ENCODE peak calls at places on chromosome 6, in six cellular contexts. J is endodermal cell, C is choroid plexus epithelial cell, R is breast epithelium, T is ascending aorta, Z is omental fat pad. G is an unnamed sample.

GRCh38 chr6:75488026-75488425 is 5.6 kb downstream of the FILIP1 start:
- DNase-seq in Z (no peak), R (no peak), J (no peak), C (peak), T (no peak), G (peak)

GRCh38 chr6:14857501-14857900 is 388.4 kb upstream of the JARID2 start:
- DNase-seq in C (no peak), J (no peak), T (peak), R (no peak), Z (no peak), G (no peak)

GRCh38 chr6:14270925-14271791 is 153.6 kb downstream of the CD83 start:
- DNase-seq in T (peak), J (peak), C (peak), R (no peak), Z (no peak), G (no peak)

GRCh38 chr6:35590622-35591066 is 77.9 kb upstream of the TULP1 start:
- DNase-seq in C (peak), J (no peak), R (no peak), T (no peak), Z (no peak), G (peak)

GRCh38 chr6:219641-220198 is 72.6 kb upstream of the DUSP22 start:
- DNase-seq in J (peak), T (peak), C (peak), R (no peak), Z (no peak), G (peak)

GRCh38 chr6:50610562-50610961 is 102.8 kb upstream of the TFAP2D start:
- DNase-seq in J (no peak), Z (no peak), C (no peak), R (no peak), T (no peak), G (no peak)

GRCh38 chr6:41147917-41148316 is 6.2 kb downstream of the TREML1 start:
- DNase-seq in T (no peak), Z (no peak), R (no peak), J (no peak), C (no peak), G (no peak)

GRCh38 chr6:19535351-19535750 is 301.8 kb upstream of the ID4 start:
- DNase-seq in C (no peak), J (no peak), R (no peak), Z (no peak), T (no peak), G (no peak)

GRCh38 chr6:37669306-37669705 is 28.4 kb downstream of the MDGA1 start:
- DNase-seq in T (no peak), Z (no peak), J (no peak), C (no peak), R (no peak), G (no peak)

GRCh38 chr6:52423971-52424381 is 3.8 kb downstream of the EFHC1 start:
- DNase-seq in T (no peak), R (no peak), J (peak), C (peak), Z (no peak), G (peak)

GRCh38 chr6:127022297-127022696 is 96.2 kb upstream of the RSPO3 start:
- DNase-seq in R (no peak), J (no peak), Z (no peak), C (peak), T (no peak), G (peak)

GRCh38 chr6:80457044-80457933 is 350.8 kb downstream of the BCKDHB start:
- DNase-seq in R (peak), Z (peak), J (no peak), T (peak), C (peak), G (peak)

GRCh38 chr6:4459032-4459431 is 317.2 kb upstream of the CDYL start:
- DNase-seq in C (peak), T (no peak), R (no peak), Z (no peak), J (no peak), G (peak)

GRCh38 chr6:30670760-30671527 is 1.9 kb downstream of the DHX16 start:
- DNase-seq in J (no peak), R (no peak), T (no peak), Z (no peak), C (no peak), G (no peak)
- TF ChIP-seq CTCF in J (peak), R (no peak), T (no peak), Z (no peak), C (peak), G (peak)

DNA sequence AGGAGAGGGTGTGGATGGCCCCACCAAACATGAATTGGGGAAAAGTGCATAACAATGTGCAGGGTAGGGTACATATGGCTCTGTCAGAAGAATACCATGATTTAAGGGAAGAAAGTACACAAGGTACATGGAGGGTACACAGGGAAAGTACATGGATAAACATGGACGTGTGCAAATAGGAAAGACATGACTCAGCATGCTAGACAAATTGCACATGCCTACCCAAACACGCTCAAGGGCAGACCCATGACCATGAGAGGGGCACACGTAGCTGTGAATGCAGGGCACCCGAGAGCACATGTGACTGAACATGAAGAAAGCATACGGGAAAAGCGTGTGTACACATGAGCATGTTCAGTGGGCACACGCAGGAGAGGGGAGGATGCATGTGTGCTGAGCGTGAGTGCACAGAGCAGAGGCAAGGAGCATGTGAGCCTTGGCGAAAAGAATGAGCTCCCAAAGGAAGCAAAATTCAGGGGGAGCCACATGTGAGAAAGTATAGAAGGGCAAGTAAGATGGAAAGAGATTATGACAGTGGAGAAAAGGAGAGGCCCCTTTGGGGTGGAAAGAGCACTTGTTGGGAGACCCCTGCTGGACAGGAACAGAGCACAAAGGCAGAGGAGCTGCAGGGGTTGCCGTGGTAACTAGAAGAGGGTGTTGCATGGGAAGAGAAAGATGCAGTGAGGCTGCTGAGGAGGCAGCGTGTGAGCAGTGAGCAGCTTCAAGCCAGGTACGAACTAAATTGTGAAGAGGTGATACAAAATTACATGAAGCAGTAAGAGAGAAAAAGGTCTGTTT is 17.8 kb downstream of the OR2H2 start:
- DNase-seq in T (no peak), J (peak), R (no peak), Z (no peak), C (peak), G (peak)
- TF ChIP-seq CTCF in T (no peak), J (peak), R (no peak), Z (no peak), C (peak), G (peak)

GRCh38 chr6:152727507-152727906 is 23.1 kb upstream of the VIP start:
- DNase-seq in J (peak), R (no peak), T (no peak), Z (no peak), C (no peak), G (no peak)
- TF ChIP-seq CTCF in J (peak), R (no peak), T (no peak), Z (no peak), C (no peak), G (no peak)

DNA sequence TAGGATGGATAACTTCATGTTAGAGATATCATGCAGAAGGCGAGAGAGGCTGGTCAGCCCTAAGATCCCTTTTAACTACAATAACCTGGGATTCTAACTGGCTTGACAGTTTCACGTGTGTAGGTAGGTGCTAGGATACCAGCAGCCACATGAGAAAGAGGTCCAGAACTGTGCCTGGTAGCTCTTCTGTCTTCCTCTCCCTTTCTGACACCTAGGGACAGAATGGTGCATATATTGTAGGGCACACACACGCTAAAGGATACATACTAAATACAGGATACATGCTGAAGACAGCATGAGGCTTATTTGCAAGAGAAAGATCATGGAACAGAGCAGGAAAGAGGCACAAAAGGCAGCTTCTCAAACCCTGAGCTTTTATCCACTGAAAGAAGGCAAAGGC is 3.4 kb downstream of the SLC22A23 start:
- DNase-seq in J (peak), C (no peak), Z (no peak), R (no peak), T (no peak), G (no peak)
- TF ChIP-seq CTCF in J (no peak), C (peak), Z (no peak), R (no peak), T (no peak), G (no peak)

G was measured in fibroblast of villous mesenchyme.